ENCODE peak calls at places on chromosome 7, in six cellular contexts. One of them, this sample, is unnamed.

GRCh38 chr7:94701555-94701973 is 45.6 kb upstream of the SGCE start:
- DNase-seq in GM23338: peak; percentile 65
- DNase-seq in IMR-90: peak; percentile 52
- DNase-seq in AG04449: peak; percentile 10
- DNase-seq in upper lobe of right lung: no peak
- DNase-seq in thoracic aorta: no peak
- DNase-seq in this sample: no peak

GRCh38 chr7:46881507-46882127 is 700.3 kb downstream of the TNS3 start:
- DNase-seq in GM23338: peak; percentile 32
- DNase-seq in IMR-90: no peak
- DNase-seq in AG04449: no peak
- DNase-seq in upper lobe of right lung: no peak
- DNase-seq in thoracic aorta: no peak
- DNase-seq in this sample: no peak

GRCh38 chr7:74042746-74043522 is 15.0 kb downstream of the ELN start:
- DNase-seq in GM23338: no peak
- DNase-seq in IMR-90: no peak
- DNase-seq in AG04449: no peak
- DNase-seq in upper lobe of right lung: no peak
- DNase-seq in thoracic aorta: no peak
- DNase-seq in this sample: no peak

GRCh38 chr7:113087278-113087998 is 811 bp upstream of the GPR85 start:
- DNase-seq in GM23338: peak; percentile 75
- DNase-seq in IMR-90: peak; percentile 94
- DNase-seq in AG04449: peak; percentile 71
- DNase-seq in upper lobe of right lung: no peak
- DNase-seq in thoracic aorta: no peak
- DNase-seq in this sample: no peak

GRCh38 chr7:51079494-51079893 is 237.1 kb downstream of the COBL start:
- DNase-seq in GM23338: no peak
- DNase-seq in IMR-90: no peak
- DNase-seq in AG04449: no peak
- DNase-seq in upper lobe of right lung: no peak
- DNase-seq in thoracic aorta: no peak
- DNase-seq in this sample: no peak

GRCh38 chr7:82685214-82685613 is 241.6 kb upstream of the CACNA2D1 start:
- DNase-seq in GM23338: no peak
- DNase-seq in IMR-90: no peak
- DNase-seq in AG04449: no peak
- DNase-seq in upper lobe of right lung: no peak
- DNase-seq in thoracic aorta: no peak
- DNase-seq in this sample: no peak

GRCh38 chr7:4025694-4026615 is 656.1 kb upstream of the FOXK1 start:
- DNase-seq in GM23338: no peak
- DNase-seq in IMR-90: no peak
- DNase-seq in AG04449: no peak
- DNase-seq in upper lobe of right lung: no peak
- DNase-seq in thoracic aorta: no peak
- DNase-seq in this sample: peak; percentile 55

GRCh38 chr7:105897999-105898398 is 21.6 kb upstream of the ATXN7L1 start:
- DNase-seq in GM23338: no peak
- DNase-seq in IMR-90: no peak
- DNase-seq in AG04449: no peak
- DNase-seq in upper lobe of right lung: no peak
- DNase-seq in thoracic aorta: no peak
- DNase-seq in this sample: no peak

GRCh38 chr7:30027065-30027456 is 559 bp upstream of the FKBP14 start:
- DNase-seq in GM23338: no peak
- DNase-seq in IMR-90: peak; percentile 57
- DNase-seq in AG04449: no peak
- DNase-seq in upper lobe of right lung: no peak
- DNase-seq in thoracic aorta: no peak
- DNase-seq in this sample: no peak

GRCh38 chr7:98209166-98209920 is 1.9 kb upstream of the BHLHA15 start:
- DNase-seq in GM23338: no peak
- DNase-seq in IMR-90: no peak
- DNase-seq in AG04449: no peak
- DNase-seq in upper lobe of right lung: peak; percentile 38
- DNase-seq in thoracic aorta: no peak
- DNase-seq in this sample: no peak

GRCh38 chr7:93430917-93431588 is 143.5 kb downstream of the CALCR start:
- DNase-seq in GM23338: no peak
- DNase-seq in IMR-90: no peak
- DNase-seq in AG04449: no peak
- DNase-seq in upper lobe of right lung: no peak
- DNase-seq in thoracic aorta: no peak
- DNase-seq in this sample: no peak

GRCh38 chr7:51228386-51228958 is 88.1 kb downstream of the COBL start:
- DNase-seq in GM23338: no peak
- DNase-seq in IMR-90: no peak
- DNase-seq in AG04449: no peak
- DNase-seq in upper lobe of right lung: no peak
- DNase-seq in thoracic aorta: no peak
- DNase-seq in this sample: no peak

GRCh38 chr7:11768263-11768662 is 63.7 kb downstream of the THSD7A start:
- DNase-seq in GM23338: no peak
- DNase-seq in IMR-90: no peak
- DNase-seq in AG04449: no peak
- DNase-seq in upper lobe of right lung: no peak
- DNase-seq in thoracic aorta: no peak
- DNase-seq in this sample: no peak

GRCh38 chr7:106064836-106065559 is 47.1 kb downstream of the SYPL1 start:
- DNase-seq in GM23338: no peak
- DNase-seq in IMR-90: peak; percentile 88
- DNase-seq in AG04449: peak; percentile 82
- DNase-seq in upper lobe of right lung: peak; percentile 71
- DNase-seq in thoracic aorta: peak; percentile 83
- DNase-seq in this sample: peak; percentile 92

GRCh38 chr7:69598487-69599148 is 343 bp downstream of the AUTS2 start:
- DNase-seq in GM23338: peak; percentile 58
- DNase-seq in IMR-90: no peak
- DNase-seq in AG04449: no peak
- DNase-seq in upper lobe of right lung: peak; percentile 61
- DNase-seq in thoracic aorta: no peak
- DNase-seq in this sample: no peak

GRCh38 chr7:106504620-106505019 is 156.3 kb downstream of the CCDC71L start:
- DNase-seq in GM23338: no peak
- DNase-seq in IMR-90: peak; percentile 47
- DNase-seq in AG04449: no peak
- DNase-seq in upper lobe of right lung: no peak
- DNase-seq in thoracic aorta: no peak
- DNase-seq in this sample: no peak

DNA sequence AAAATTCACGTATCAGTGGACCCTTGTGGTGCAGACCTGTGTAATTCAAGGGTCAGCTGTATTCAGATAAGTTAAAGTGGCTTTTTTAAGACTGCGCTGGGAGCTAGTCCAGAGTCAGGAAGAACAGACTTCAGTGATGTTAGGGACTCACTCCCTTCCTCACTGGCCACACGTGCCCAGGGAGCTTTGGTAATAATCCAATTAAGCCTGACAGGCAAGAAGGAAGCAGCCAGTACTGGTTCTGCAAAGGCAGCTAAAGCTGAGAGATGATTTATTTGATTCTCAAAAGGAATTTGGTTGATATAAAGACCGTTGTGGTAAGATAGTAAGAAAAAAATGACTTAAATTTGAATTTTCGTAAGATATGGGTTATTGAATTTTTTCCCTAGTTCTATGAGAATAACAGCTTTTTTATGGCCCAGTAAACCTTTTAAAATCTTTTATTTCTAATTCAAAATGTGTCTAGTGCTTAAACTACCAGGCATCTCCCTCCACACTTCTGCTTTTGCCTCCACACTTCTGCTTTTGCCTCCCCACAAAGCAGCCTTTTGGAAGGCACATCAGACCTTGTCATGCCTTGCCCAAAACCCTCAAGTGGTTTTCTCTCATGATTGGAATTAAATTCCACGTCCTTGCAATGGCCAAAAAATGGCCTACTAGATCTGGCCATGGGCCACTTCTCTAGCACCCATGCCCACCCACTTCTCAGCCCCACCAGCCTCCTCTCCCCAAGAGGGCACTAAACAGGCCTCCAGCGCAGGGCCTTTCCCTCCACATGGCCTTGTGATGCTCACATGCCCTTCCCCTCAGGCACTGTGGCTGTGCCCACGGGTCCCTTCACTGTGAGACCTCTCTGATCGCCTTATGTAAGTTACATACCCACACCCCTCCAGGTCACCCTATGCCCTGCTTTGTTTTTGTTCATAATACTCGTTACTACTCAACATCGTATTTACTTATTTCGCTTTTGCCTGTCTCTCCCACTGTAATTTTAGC is 92.5 kb downstream of the POU6F2 start:
- DNase-seq in GM23338: no peak
- DNase-seq in IMR-90: no peak
- DNase-seq in AG04449: no peak
- DNase-seq in upper lobe of right lung: no peak
- DNase-seq in thoracic aorta: no peak
- DNase-seq in this sample: no peak
- TF ChIP-seq CTCF in GM23338: no peak
- TF ChIP-seq CTCF in IMR-90: no peak
- TF ChIP-seq CTCF in AG04449: no peak
- TF ChIP-seq CTCF in upper lobe of right lung: no peak
- TF ChIP-seq CTCF in thoracic aorta: no peak
- TF ChIP-seq CTCF in this sample: no peak

GRCh38 chr7:99996755-99997544 is 18.4 kb upstream of the ZKSCAN1 start:
- DNase-seq in GM23338: no peak
- DNase-seq in IMR-90: no peak
- DNase-seq in AG04449: no peak
- DNase-seq in upper lobe of right lung: no peak
- DNase-seq in thoracic aorta: no peak
- DNase-seq in this sample: no peak
- H3K4me3 ChIP-seq in GM23338: peak overlapping the region; percentile 82
- H3K4me3 ChIP-seq in IMR-90: no peak overlapping the region
- H3K4me3 ChIP-seq in AG04449: no peak overlapping the region
- H3K4me3 ChIP-seq in upper lobe of right lung: peak overlapping the region; percentile 52
- H3K4me3 ChIP-seq in thoracic aorta: peak overlapping the region; percentile 76
- H3K4me3 ChIP-seq in this sample: peak overlapping the region; percentile 70

DNA sequence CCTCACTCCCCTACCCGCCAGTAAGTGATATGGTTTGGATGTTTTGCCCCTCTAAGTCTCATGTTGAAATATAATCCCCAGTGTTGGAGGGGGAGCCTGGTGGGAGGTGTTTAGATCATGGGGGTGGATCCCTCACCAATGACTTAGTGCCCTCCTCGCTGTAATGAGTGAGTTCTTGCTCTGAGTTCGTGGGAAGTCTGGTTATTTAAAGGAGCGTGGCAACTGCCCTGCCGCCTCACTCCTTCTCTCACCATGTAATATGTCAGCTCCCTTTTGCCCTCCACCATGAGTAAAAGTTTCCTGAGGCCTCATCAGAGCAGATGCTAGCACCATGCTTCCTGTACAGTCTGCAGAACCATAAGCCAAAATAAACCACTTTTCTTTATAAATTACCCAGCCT is 61.9 kb downstream of the PKD1L1 start:
- DNase-seq in GM23338: no peak
- DNase-seq in IMR-90: no peak
- DNase-seq in AG04449: no peak
- DNase-seq in upper lobe of right lung: no peak
- DNase-seq in thoracic aorta: no peak
- DNase-seq in this sample: no peak
- TF ChIP-seq CTCF in GM23338: no peak
- TF ChIP-seq CTCF in IMR-90: no peak
- TF ChIP-seq CTCF in AG04449: no peak
- TF ChIP-seq CTCF in upper lobe of right lung: no peak
- TF ChIP-seq CTCF in thoracic aorta: no peak
- TF ChIP-seq CTCF in this sample: no peak

DNA sequence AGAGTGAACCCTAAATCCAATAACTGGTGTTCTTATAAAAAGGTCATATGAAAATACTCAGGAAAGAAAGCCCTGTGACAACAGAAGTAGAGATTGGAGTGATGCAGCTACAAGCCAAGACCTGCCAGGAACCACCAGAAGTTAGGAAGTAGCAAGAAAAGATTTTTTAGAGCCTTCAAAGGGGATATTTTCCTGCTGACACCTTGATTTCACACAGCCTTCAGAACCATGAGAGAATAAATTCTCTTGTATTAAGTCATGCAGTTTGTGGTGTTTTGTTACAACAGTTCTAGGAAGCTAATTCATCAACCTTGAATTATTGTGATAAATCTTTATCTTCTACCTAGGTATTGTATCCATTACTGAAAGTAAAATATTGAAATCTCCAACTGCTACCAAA is 81.0 kb downstream of the HYCC1 start:
- DNase-seq in GM23338: no peak
- DNase-seq in IMR-90: no peak
- DNase-seq in AG04449: no peak
- DNase-seq in upper lobe of right lung: no peak
- DNase-seq in thoracic aorta: no peak
- DNase-seq in this sample: no peak
- H3K4me3 ChIP-seq in GM23338: no peak overlapping the region
- H3K4me3 ChIP-seq in IMR-90: no peak overlapping the region
- H3K4me3 ChIP-seq in AG04449: no peak overlapping the region
- H3K4me3 ChIP-seq in upper lobe of right lung: no peak overlapping the region
- H3K4me3 ChIP-seq in thoracic aorta: no peak overlapping the region
- H3K4me3 ChIP-seq in this sample: no peak overlapping the region

GRCh38 chr7:151152935-151153513 is 14.5 kb downstream of the GBX1 start:
- DNase-seq in GM23338: no peak
- DNase-seq in IMR-90: no peak
- DNase-seq in AG04449: no peak
- DNase-seq in upper lobe of right lung: no peak
- DNase-seq in thoracic aorta: no peak
- DNase-seq in this sample: no peak
- TF ChIP-seq CTCF in GM23338: peak; percentile 20
- TF ChIP-seq CTCF in IMR-90: no peak
- TF ChIP-seq CTCF in AG04449: no peak
- TF ChIP-seq CTCF in upper lobe of right lung: no peak
- TF ChIP-seq CTCF in thoracic aorta: no peak
- TF ChIP-seq CTCF in this sample: no peak

GRCh38 chr7:70681111-70681846 is 450.7 kb upstream of the GALNT17 start:
- DNase-seq in GM23338: peak; percentile 50
- DNase-seq in IMR-90: no peak
- DNase-seq in AG04449: no peak
- DNase-seq in upper lobe of right lung: no peak
- DNase-seq in thoracic aorta: no peak
- DNase-seq in this sample: no peak
- H3K4me3 ChIP-seq in GM23338: peak overlapping the region; percentile 44
- H3K4me3 ChIP-seq in IMR-90: no peak overlapping the region
- H3K4me3 ChIP-seq in AG04449: peak overlapping the region; percentile 52
- H3K4me3 ChIP-seq in upper lobe of right lung: no peak overlapping the region
- H3K4me3 ChIP-seq in thoracic aorta: no peak overlapping the region
- H3K4me3 ChIP-seq in this sample: no peak overlapping the region

DNA sequence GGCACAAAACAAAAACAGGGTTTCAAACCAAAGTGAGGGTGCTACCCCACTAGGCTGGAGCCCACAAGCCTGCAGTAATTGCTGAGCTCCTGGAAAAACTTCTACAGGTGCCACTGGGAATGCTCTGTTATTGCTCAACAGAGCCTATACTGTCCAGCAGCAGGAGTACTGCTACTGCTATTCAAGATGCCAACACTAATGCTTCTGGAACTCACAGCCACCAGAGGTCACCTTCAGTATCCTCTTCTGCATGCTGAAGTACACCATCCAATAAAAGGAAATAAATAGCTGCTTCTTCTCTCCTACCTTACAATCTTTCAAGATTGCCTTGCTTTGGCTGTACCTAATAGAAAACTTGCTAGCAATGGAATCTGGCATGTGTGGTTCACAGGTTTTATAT is 222.0 kb downstream of the LRRN3 start:
- DNase-seq in GM23338: peak; percentile 19
- DNase-seq in IMR-90: peak; percentile 18
- DNase-seq in AG04449: no peak
- DNase-seq in upper lobe of right lung: no peak
- DNase-seq in thoracic aorta: no peak
- DNase-seq in this sample: no peak
- TF ChIP-seq CTCF in GM23338: peak; percentile 53
- TF ChIP-seq CTCF in IMR-90: no peak
- TF ChIP-seq CTCF in AG04449: no peak
- TF ChIP-seq CTCF in upper lobe of right lung: no peak
- TF ChIP-seq CTCF in thoracic aorta: no peak
- TF ChIP-seq CTCF in this sample: no peak

This sample was measured in coronary artery.